ENCODE peak calls at places on chromosomes 3 and 15, in seven cellular contexts. L is AG10803, I is IMR-90, Y is fibroblast of pulmonary artery, S is activated B cell treated with CpG ODN at 0.5 μM for 24 hours, F is K562, W is PC-9. G is an unnamed sample.

GRCh38 chr15:81000144-81000625 is 538 bp upstream of the TLNRD1 start:
- DNase-seq in L (no peak), I (no peak), Y (no peak), S (no peak), F (no peak), W (no peak), G (peak; percentile 21)

GRCh38 chr15:45454825-45455224 is 67.7 kb downstream of the SLC30A4 start:
- DNase-seq in L (peak; percentile 93), I (peak; percentile 98), Y (peak; percentile 95), S (peak; percentile 32), F (no peak), W (peak; percentile 80), G (peak; percentile 96)

GRCh38 chr3:29565236-29565635 is 284.4 kb downstream of the RBMS3 start:
- DNase-seq in L (peak; percentile 25), I (no peak), Y (peak; percentile 30), S (no peak), F (no peak), W (no peak), G (peak; percentile 50)

GRCh38 chr15:94056314-94056713 is 175.0 kb upstream of the MCTP2 start:
- DNase-seq in L (peak; percentile 74), I (peak; percentile 60), Y (peak; percentile 6), S (no peak), F (no peak), W (no peak), G (no peak)

GRCh38 chr3:23698652-23699313 is 107.0 kb upstream of the UBE2E1 start:
- DNase-seq in L (no peak), I (no peak), Y (no peak), S (no peak), F (no peak), W (no peak), G (no peak)

GRCh38 chr3:58104712-58105111 is 96.5 kb downstream of the FLNB start:
- DNase-seq in L (no peak), I (no peak), Y (no peak), S (no peak), F (no peak), W (no peak), G (no peak)

GRCh38 chr3:56787784-56788256 is 13.9 kb downstream of the ARHGEF3 start:
- DNase-seq in L (no peak), I (no peak), Y (no peak), S (no peak), F (no peak), W (no peak), G (no peak)

GRCh38 chr15:51380999-51381806 is 39.7 kb downstream of the GLDN start:
- DNase-seq in L (peak; percentile 66), I (peak; percentile 64), Y (peak; percentile 89), S (no peak), F (peak; percentile 85), W (peak; percentile 45), G (peak; percentile 90)

GRCh38 chr3:22569570-22569969 is 633.6 kb upstream of the UBE2E2 start:
- DNase-seq in L (no peak), I (no peak), Y (no peak), S (no peak), F (no peak), W (no peak), G (no peak)

GRCh38 chr3:189701934-189702693 is 70.9 kb downstream of the TP63 start:
- DNase-seq in L (no peak), I (no peak), Y (no peak), S (no peak), F (no peak), W (no peak), G (peak; percentile 36)

GRCh38 chr3:58335432-58335947 is 2.8 kb downstream of the PXK start:
- DNase-seq in L (no peak), I (no peak), Y (no peak), S (no peak), F (no peak), W (no peak), G (no peak)

GRCh38 chr3:51539291-51539891 is 872 bp downstream of the RAD54L2 start:
- DNase-seq in L (peak; percentile 46), I (peak; percentile 85), Y (peak; percentile 55), S (peak; percentile 20), F (peak; percentile 51), W (peak; percentile 49), G (peak; percentile 45)

GRCh38 chr3:112973325-112974177 is 1.4 kb downstream of the CD200R1 start:
- DNase-seq in L (no peak), I (no peak), Y (no peak), S (no peak), F (no peak), W (no peak), G (no peak)

GRCh38 chr3:115148142-115148790 is 1.2 kb upstream of the ZBTB20 start:
- DNase-seq in L (peak; percentile 29), I (peak; percentile 4), Y (peak; percentile 22), S (no peak), F (no peak), W (no peak), G (no peak)

GRCh38 chr3:116276637-116277036 is 168.7 kb downstream of the LSAMP start:
- DNase-seq in L (no peak), I (no peak), Y (no peak), S (no peak), F (no peak), W (no peak), G (no peak)

GRCh38 chr3:197137741-197138140 is 108.1 kb upstream of the MELTF start:
- DNase-seq in L (no peak), I (no peak), Y (no peak), S (no peak), F (no peak), W (no peak), G (peak; percentile 19)

GRCh38 chr3:182937293-182938051 is 42.9 kb downstream of the DCUN1D1 start:
- DNase-seq in L (no peak), I (no peak), Y (no peak), S (no peak), F (peak; percentile 45), W (no peak), G (peak; percentile 22)

GRCh38 chr3:114565201-114565600 is 271.4 kb downstream of the TIGIT start:
- DNase-seq in L (peak; percentile 72), I (no peak), Y (no peak), S (no peak), F (no peak), W (no peak), G (no peak)

GRCh38 chr3:127825764-127826163 is 3.4 kb upstream of the MGLL start:
- DNase-seq in L (peak; percentile 27), I (no peak), Y (no peak), S (no peak), F (no peak), W (no peak), G (no peak)
- TF ChIP-seq CTCF in L (peak; percentile 47), I (peak; percentile 40), Y (no peak), S (no peak), F (no peak), W (no peak), G (no peak)

GRCh38 chr3:152073267-152073666 is 195.5 kb upstream of the MBNL1 start:
- DNase-seq in L (peak; percentile 69), I (peak; percentile 28), Y (peak; percentile 70), S (no peak), F (no peak), W (no peak), G (peak; percentile 84)
- TF ChIP-seq CTCF in L (peak; percentile 43), I (peak; percentile 39), Y (peak; percentile 9), S (no peak), F (no peak), W (no peak), G (peak; percentile 15)

GRCh38 chr3:151328298-151329036 is 882 bp downstream of the P2RY13 start:
- DNase-seq in L (peak; percentile 59), I (no peak), Y (peak; percentile 47), S (peak; percentile 17), F (no peak), W (peak; percentile 58), G (peak; percentile 40)

GRCh38 chr3:151330899-151331298 is 1.6 kb upstream of the P2RY13 start:
- DNase-seq in L (peak; percentile 30), I (peak; percentile 20), Y (peak; percentile 46), S (no peak), F (no peak), W (no peak), G (peak; percentile 51)

GRCh38 chr3:151329368-151329767 is at the start of gene P2RY13:
- DNase-seq in L (no peak), I (no peak), Y (no peak), S (no peak), F (no peak), W (no peak), G (no peak)

GRCh38 chr3:151330374-151330773 is 1.0 kb upstream of the P2RY13 start:
- DNase-seq in L (no peak), I (no peak), Y (no peak), S (no peak), F (no peak), W (no peak), G (no peak)

GRCh38 chr3:151327571-151328198 is 1.7 kb downstream of the P2RY13 start:
- DNase-seq in L (peak; percentile 33), I (peak; percentile 34), Y (peak; percentile 51), S (no peak), F (peak; percentile 9), W (no peak), G (peak; percentile 58)
- TF ChIP-seq CTCF in L (peak; percentile 71), I (peak; percentile 66), Y (peak; percentile 58), S (no peak), F (no peak), W (peak; percentile 81), G (peak; percentile 49)

GRCh38 chr3:159764211-159765024 is 224.2 kb upstream of the IL12A start:
- DNase-seq in L (peak; percentile 86), I (peak; percentile 76), Y (peak; percentile 77), S (no peak), F (no peak), W (no peak), G (peak; percentile 87)

GRCh38 chr3:159762981-159763465 is 225.6 kb upstream of the IL12A start:
- DNase-seq in L (peak; percentile 92), I (peak; percentile 94), Y (peak; percentile 86), S (no peak), F (no peak), W (peak; percentile 79), G (peak; percentile 85)

GRCh38 chr3:159765025-159765859 is 223.4 kb upstream of the IL12A start:
- DNase-seq in L (peak; percentile 99), I (peak; percentile 98), Y (peak; percentile 95), S (no peak), F (no peak), W (peak; percentile 99), G (peak; percentile 99)

GRCh38 chr3:159762238-159762637 is 226.4 kb upstream of the IL12A start:
- DNase-seq in L (peak; percentile 83), I (no peak), Y (no peak), S (no peak), F (no peak), W (peak; percentile 60), G (no peak)

DNA sequence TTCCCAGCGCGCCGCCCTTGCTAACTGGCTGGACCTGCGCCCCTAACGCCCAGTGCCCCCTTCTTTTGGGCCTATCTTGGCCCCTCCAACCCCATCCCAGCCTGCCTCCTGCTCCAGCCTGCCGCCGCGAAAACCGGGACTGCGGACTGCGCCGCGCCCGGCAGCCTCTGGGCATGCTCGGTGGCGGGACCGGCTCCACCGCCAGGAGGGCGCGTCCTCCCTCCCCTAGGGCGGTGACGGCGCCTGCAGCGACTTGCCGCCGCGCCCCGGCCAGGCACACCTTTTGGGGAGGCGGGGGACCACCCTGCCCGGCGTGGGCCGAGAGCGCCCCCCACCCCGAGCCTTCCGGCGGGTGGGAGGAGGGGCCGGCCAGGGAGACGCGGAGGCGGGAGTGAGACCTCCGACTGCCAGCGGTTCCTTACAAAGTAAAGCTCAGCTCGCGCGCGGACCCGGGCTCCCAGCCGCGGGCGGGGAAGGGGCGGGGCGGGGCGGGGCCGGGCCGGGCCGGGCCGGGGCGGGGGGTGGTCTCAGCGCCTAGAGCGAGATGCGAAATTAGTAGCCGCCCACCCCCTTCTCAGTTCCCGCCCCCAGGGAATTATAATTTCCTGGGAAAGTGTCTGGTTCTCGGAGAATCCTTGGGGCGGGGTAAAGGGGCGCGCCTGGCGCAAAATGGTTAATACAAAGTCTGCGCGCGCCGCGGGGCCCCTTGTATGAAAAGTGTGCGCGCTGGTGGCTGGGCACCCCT is 225.0 kb upstream of the IL12A start:
- DNase-seq in L (peak; percentile 83), I (peak; percentile 84), Y (peak; percentile 78), S (peak; percentile 45), F (peak; percentile 61), W (peak; percentile 75), G (peak; percentile 86)
- TF ChIP-seq CTCF in L (peak; percentile 7), I (no peak), Y (no peak), S (no peak), F (no peak), W (no peak), G (peak; percentile 8)

G was measured in cardiac fibroblast.